ENCODE peak calls at places on chromosomes 6 and 20, in seven cellular contexts. A, B, V, H, W, E and Q are unnamed samples.

GRCh38 chr6:117028256-117028655 is 151.2 kb downstream of the RFX6 start:
- DNase-seq in V (no peak), H (no peak), B (no peak), A (no peak), E (no peak), W (no peak), Q (no peak)

GRCh38 chr6:160974304-160974771 is 17.2 kb upstream of the MAP3K4 start:
- DNase-seq in A (no peak), E (no peak), H (peak; percentile 98), B (peak; percentile 98), V (peak; percentile 39), W (peak; percentile 87), Q (no peak)

GRCh38 chr6:147204060-147204785 is at the start of gene STXBP5:
- DNase-seq in B (peak; percentile 68), H (peak; percentile 48), V (no peak), E (no peak), A (no peak), W (peak; percentile 77), Q (peak; percentile 15)

GRCh38 chr6:50716887-50717509 is 3.7 kb downstream of the TFAP2D start:
- DNase-seq in B (no peak), W (no peak), H (peak; percentile 38), V (no peak), A (no peak), E (no peak), Q (no peak)

GRCh38 chr6:31246051-31246495 is 25.8 kb downstream of the HLA-C start:
- DNase-seq in A (no peak), V (no peak), W (no peak), E (peak; percentile 63), H (peak; percentile 39), B (peak; percentile 86), Q (no peak)

GRCh38 chr6:111487656-111488055 is 4.6 kb upstream of the REV3L start:
- DNase-seq in W (no peak), E (peak; percentile 74), V (no peak), H (peak; percentile 78), A (no peak), B (peak; percentile 62), Q (no peak)

GRCh38 chr20:60921021-60921622 is 330.9 kb upstream of the CDH4 start:
- DNase-seq in V (no peak), A (no peak), W (no peak), B (peak; percentile 2), H (no peak), E (no peak), Q (no peak)

GRCh38 chr6:117504478-117505144 is 22.1 kb downstream of the DCBLD1 start:
- DNase-seq in E (no peak), V (no peak), B (no peak), W (no peak), A (no peak), H (no peak), Q (no peak)